ENCODE peak calls at places on chromosomes 1 and 21, in five cellular contexts. J is SK-N-SH, O is upper lobe of left lung, N is A549, S is ovary. K is an unnamed sample.

GRCh38 chr21:25179116-25179515 is 428.2 kb downstream of the MRPL39 start:
- DNase-seq in J (no peak), O (no peak), N (no peak), S (no peak), K (no peak)

GRCh38 chr1:235642021-235642942 is 7.3 kb downstream of the GNG4 start:
- DNase-seq in J (peak), O (no peak), N (no peak), S (no peak), K (peak)

GRCh38 chr1:225689882-225690459 is 37.0 kb upstream of the ENAH start:
- DNase-seq in J (no peak), O (no peak), N (no peak), S (no peak), K (no peak)

GRCh38 chr21:33901421-33902288 is 13.9 kb downstream of the ATP5PO start:
- DNase-seq in J (peak), O (no peak), N (no peak), S (peak), K (no peak)

GRCh38 chr1:201715801-201716741 is 112.9 kb upstream of the IPO9 start:
- DNase-seq in J (no peak), O (no peak), N (no peak), S (peak), K (no peak)

GRCh38 chr1:234611799-234612351 is 1.9 kb upstream of the IRF2BP2 start:
- DNase-seq in J (no peak), O (peak), N (no peak), S (peak), K (peak)

GRCh38 chr1:185835191-185835590 is 101.0 kb downstream of the HMCN1 start:
- DNase-seq in J (no peak), O (no peak), N (no peak), S (no peak), K (no peak)

GRCh38 chr1:55321947-55322346 is 106.8 kb upstream of the USP24 start:
- DNase-seq in J (no peak), O (no peak), N (peak), S (no peak), K (no peak)

GRCh38 chr1:11151854-11152612 is 37.1 kb upstream of the ANGPTL7 start:
- DNase-seq in J (no peak), O (peak), N (no peak), S (no peak), K (no peak)

GRCh38 chr1:161382214-161383019 is 14.7 kb upstream of the CFAP126 start:
- DNase-seq in J (peak), O (no peak), N (peak), S (peak), K (no peak)

GRCh38 chr1:218556016-218556415 is 210.9 kb downstream of the TGFB2 start:
- DNase-seq in J (no peak), O (no peak), N (peak), S (no peak), K (no peak)

GRCh38 chr21:38297871-38298270 is 41.1 kb downstream of the KCNJ15 start:
- DNase-seq in J (no peak), O (no peak), N (no peak), S (no peak), K (no peak)

GRCh38 chr1:31261916-31262315 is 22.2 kb upstream of the NKAIN1 start:
- DNase-seq in J (no peak), O (no peak), N (no peak), S (no peak), K (no peak)

GRCh38 chr21:44520326-44521300 is 19.4 kb downstream of the KRTAP10-1 start:
- DNase-seq in J (no peak), O (peak), N (no peak), S (no peak), K (no peak)

GRCh38 chr1:31095298-31095981 is 29.9 kb upstream of the PUM1 start:
- DNase-seq in J (no peak), O (no peak), N (no peak), S (no peak), K (no peak)

GRCh38 chr1:176046926-176047325 is 160.2 kb downstream of the COP1 start:
- DNase-seq in J (no peak), O (no peak), N (no peak), S (no peak), K (no peak)

GRCh38 chr1:11539850-11540772 is 61.2 kb downstream of the DISP3 start:
- DNase-seq in J (no peak), O (no peak), N (no peak), S (no peak), K (no peak)

GRCh38 chr1:21168444-21168843 is 8.3 kb downstream of the EIF4G3 start:
- DNase-seq in J (no peak), O (no peak), N (no peak), S (no peak), K (no peak)

GRCh38 chr21:38223893-38224540 is 32.8 kb upstream of the KCNJ15 start:
- DNase-seq in J (no peak), O (no peak), N (no peak), S (no peak), K (no peak)

GRCh38 chr1:227943354-227943753 is 4.4 kb downstream of the WNT9A start:
- DNase-seq in J (no peak), O (peak), N (no peak), S (no peak), K (no peak)

GRCh38 chr21:42556960-42557359 is 43.3 kb downstream of the SLC37A1 start:
- DNase-seq in J (no peak), O (peak), N (no peak), S (no peak), K (no peak)

GRCh38 chr1:192225266-192225665 is 67.0 kb downstream of the RGS18 start:
- DNase-seq in J (no peak), O (no peak), N (no peak), S (no peak), K (no peak)

GRCh38 chr1:192224846-192225245 is 66.6 kb downstream of the RGS18 start:
- DNase-seq in J (no peak), O (no peak), N (no peak), S (no peak), K (no peak)

GRCh38 chr1:192225713-192226112 is 67.5 kb downstream of the RGS18 start:
- DNase-seq in J (no peak), O (no peak), N (no peak), S (no peak), K (no peak)

GRCh38 chr1:192224386-192224785 is 66.1 kb downstream of the RGS18 start:
- DNase-seq in J (no peak), O (no peak), N (no peak), S (no peak), K (no peak)

GRCh38 chr1:192227330-192227729 is 69.1 kb downstream of the RGS18 start:
- DNase-seq in J (no peak), O (no peak), N (no peak), S (no peak), K (no peak)
- TF ChIP-seq CTCF in J (no peak), O (no peak), N (no peak), S (no peak), K (no peak)

GRCh38 chr21:14687277-14687642 is 141.1 kb upstream of the SAMSN1 start:
- DNase-seq in J (no peak), O (no peak), N (no peak), S (no peak), K (no peak)
- TF ChIP-seq EP300 in J (no peak), O (no peak), N (no peak), S (no peak), K (no peak)

GRCh38 chr1:6035719-6036118 is 10.0 kb upstream of the KCNAB2 start:
- DNase-seq in J (no peak), O (no peak), N (no peak), S (no peak), K (no peak)
- TF ChIP-seq CTCF in J (no peak), O (no peak), N (no peak), S (no peak), K (no peak)

GRCh38 chr1:207868252-207868768 is 42.6 kb downstream of the CD34 start:
- DNase-seq in J (peak), O (peak), N (no peak), S (peak), K (peak)

GRCh38 chr1:207867136-207868081 is 43.5 kb downstream of the CD34 start:
- DNase-seq in J (peak), O (peak), N (no peak), S (peak), K (peak)

GRCh38 chr1:207869859-207870258 is 41.1 kb downstream of the CD34 start:
- DNase-seq in J (no peak), O (no peak), N (no peak), S (no peak), K (no peak)

GRCh38 chr1:207870279-207871031 is 40.5 kb downstream of the CD34 start:
- DNase-seq in J (no peak), O (no peak), N (no peak), S (no peak), K (no peak)

DNA sequence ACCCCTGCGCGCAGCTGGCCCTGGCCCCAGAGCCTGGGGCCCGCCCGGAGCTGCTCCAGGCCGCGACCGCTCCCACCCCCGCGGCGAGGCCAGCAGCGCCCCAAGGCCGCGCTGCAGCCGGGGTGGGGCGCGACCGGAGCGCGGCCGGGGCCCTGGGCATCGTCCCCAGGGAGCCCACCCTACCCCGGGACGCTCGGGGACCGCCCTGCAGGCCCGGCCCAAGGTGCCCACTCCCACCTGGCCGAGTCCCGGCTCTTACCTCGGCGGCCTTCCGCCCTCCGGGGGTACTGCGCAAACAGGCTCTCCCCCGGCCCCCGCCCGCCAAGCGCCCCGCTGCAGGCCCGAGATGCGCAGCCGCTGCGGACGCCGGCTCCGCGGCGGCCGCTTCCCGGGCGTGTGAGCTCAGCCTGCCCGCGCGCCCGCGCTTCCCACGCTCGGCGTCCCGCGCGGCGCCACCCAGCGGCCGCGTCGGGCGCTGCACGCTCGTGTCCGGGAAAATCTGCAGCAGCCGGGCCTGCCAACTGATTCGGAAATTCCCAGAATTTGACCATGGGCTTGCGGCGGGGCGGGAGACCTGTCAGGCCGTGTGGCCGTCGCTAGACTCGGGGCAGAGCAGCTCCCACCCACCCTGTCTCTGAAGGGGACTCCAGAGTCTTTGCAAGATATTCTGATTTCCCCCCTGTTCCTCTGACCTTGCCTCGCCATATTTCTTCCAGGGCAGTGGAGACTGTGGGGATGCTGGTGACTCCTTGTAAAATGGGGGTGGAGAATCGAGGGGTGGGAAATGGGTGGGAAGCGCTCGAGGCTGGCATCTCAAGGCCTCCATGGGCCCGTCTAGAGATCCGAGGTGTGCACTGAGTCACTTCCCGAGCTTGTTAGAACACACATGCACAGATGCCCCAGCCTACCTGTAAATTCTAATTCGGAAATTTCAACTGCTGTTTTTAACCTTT is 41.9 kb downstream of the CD34 start:
- DNase-seq in J (peak), O (peak), N (peak), S (peak), K (peak)
- TF ChIP-seq EP300 in J (no peak), O (no peak), N (no peak), S (peak), K (no peak)

GRCh38 chr1:35454616-35455015 is 102.6 kb downstream of the KIAA0319L start:
- DNase-seq in J (no peak), O (no peak), N (no peak), S (no peak), K (no peak)
- TF ChIP-seq CTCF in J (no peak), O (no peak), N (no peak), S (no peak), K (no peak)

DNA sequence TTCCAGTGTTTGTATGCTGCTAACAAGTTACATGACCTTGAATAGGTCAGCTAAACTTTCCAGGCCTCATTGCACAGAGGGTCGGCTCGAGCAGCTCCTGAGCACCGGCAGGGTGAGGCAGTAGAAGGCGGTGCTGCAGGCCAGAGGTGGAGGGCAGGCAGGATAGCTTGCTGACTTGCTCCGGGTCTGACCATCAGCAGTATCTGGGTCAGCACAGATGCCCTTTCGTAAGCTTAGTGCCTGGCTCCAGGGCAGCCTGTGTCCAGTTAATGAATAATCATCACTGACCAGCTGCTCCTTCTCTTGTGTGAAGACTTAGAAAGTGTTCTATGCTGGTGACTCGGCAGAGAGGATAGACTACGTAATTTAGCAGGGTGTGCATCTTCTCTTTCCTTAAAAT is 6.9 kb downstream of the MAPKAPK2 start:
- DNase-seq in J (no peak), O (no peak), N (no peak), S (peak), K (peak)
- TF ChIP-seq EP300 in J (no peak), O (no peak), N (no peak), S (no peak), K (no peak)

DNA sequence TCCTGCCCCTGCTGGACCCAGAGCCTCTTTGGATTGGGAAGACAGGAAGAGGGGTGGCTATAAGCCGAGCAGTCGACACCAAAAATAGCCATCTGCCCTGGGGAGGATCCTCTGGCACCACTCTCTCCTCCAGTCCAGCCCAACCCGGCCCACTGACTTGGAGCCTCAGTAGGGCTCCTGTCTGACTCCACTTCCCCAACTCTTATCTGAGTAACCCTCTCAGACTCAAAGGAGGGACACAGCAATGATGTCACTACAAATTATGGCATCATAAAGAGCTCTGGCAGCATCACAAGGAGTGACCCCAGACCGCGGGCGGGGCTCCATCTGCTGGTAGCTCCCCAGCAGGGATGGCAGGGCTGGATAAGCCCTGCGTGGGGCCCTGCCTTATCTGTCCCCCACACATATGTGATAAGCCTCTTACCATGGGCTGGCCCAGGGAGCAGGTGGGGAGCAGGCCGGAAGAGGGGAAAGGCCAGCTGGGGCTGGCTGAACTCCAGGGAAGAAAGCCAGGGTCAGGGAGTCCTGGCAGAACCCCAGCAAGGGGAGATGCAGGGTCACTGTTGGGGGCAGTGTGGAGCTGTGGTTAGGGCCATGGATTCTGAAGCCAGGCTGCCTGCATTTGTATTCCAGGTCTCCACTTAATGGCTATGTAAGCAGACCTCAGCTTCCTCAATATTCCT is 4.6 kb upstream of the SLC6A9 start:
- DNase-seq in J (peak), O (no peak), N (no peak), S (no peak), K (no peak)
- TF ChIP-seq CTCF in J (no peak), O (no peak), N (no peak), S (no peak), K (no peak)

GRCh38 chr1:99086057-99086456 is 81.4 kb upstream of the PLPPR5 start:
- DNase-seq in J (no peak), O (no peak), N (no peak), S (no peak), K (no peak)
- TF ChIP-seq EP300 in J (no peak), O (no peak), N (no peak), S (no peak), K (no peak)

DNA sequence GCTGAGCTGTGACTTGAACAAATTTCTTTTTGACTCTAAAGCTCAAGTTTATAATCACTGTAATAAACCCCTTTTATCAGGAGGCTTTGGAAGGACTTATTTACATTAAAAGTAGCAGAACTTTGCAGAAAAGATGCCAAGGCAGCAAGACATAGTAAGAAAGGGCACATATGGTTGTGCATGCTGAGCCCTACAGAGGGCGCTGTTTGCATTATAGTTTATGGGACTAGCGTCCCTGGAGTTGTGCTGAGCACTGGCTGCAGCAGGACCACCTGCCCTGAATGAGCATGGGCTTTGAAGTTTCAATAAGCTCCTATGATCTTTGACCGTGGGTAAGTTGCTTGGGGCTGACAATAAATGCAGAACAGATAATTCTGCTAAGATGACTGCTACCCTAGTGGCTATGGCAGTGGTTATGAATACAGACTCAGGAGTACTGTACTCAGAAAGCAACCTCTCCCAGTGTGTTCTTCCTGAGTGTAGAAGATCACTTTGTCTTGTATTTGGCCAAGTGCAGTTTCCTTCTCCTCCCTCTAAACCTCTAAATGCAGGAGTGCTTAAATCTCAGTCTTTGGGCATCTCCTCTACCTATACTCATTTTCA is 45.4 kb upstream of the USP1 start:
- DNase-seq in J (peak), O (no peak), N (no peak), S (no peak), K (no peak)
- TF ChIP-seq CTCF in J (peak), O (no peak), N (peak), S (no peak), K (no peak)

GRCh38 chr1:151281225-151281968 is 702 bp upstream of the ZNF687 start:
- DNase-seq in J (peak), O (peak), N (peak), S (peak), K (peak)
- TF ChIP-seq EP300 in J (no peak), O (peak), N (no peak), S (peak), K (no peak)

K was measured in stomach.